ENCODE peak calls at places on chromosomes 13 and 19, in eight cellular contexts. O is breast epithelium, U is cardiac muscle cell, S is body of pancreas, J is endodermal cell, E is heart left ventricle, P is GM12878, Y is heart right ventricle. W is an unnamed sample.

GRCh38 chr19:33736158-33736557 is 60.5 kb upstream of the KCTD15 start:
- DNase-seq in O (no peak), P (no peak), S (no peak), U (no peak), E (no peak), Y (no peak), J (no peak), W (no peak)

GRCh38 chr19:51564791-51565190 is 6.3 kb upstream of the ZNF175 start:
- DNase-seq in E (no peak), J (peak; percentile 55), Y (no peak), S (no peak), U (no peak), O (no peak), P (no peak), W (no peak)

GRCh38 chr19:9847087-9847671 is 12.1 kb downstream of the PIN1 start:
- DNase-seq in O (no peak), E (no peak), S (peak; percentile 35), J (peak; percentile 91), P (no peak), U (peak; percentile 92), Y (no peak), W (peak; percentile 70)

GRCh38 chr19:43640424-43640757 is 741 bp upstream of the CADM4 start:
- DNase-seq in Y (no peak), P (no peak), S (no peak), O (no peak), E (no peak), J (peak; percentile 53), U (no peak), W (no peak)

GRCh38 chr19:15401397-15401710 is 17.4 kb downstream of the AKAP8L start:
- DNase-seq in S (no peak), Y (no peak), U (no peak), P (no peak), E (no peak), O (no peak), J (peak; percentile 36), W (no peak)

GRCh38 chr13:57424379-57424778 is 207.2 kb upstream of the PCDH17 start:
- DNase-seq in E (no peak), O (no peak), S (no peak), J (no peak), Y (no peak), P (no peak), U (no peak), W (no peak)

GRCh38 chr13:60327551-60327950 is 69.5 kb upstream of the TDRD3 start:
- DNase-seq in P (no peak), O (no peak), J (no peak), U (no peak), S (no peak), E (no peak), Y (no peak), W (no peak)

GRCh38 chr13:52651880-52652169 is 811 bp upstream of the SUGT1 start:
- DNase-seq in Y (no peak), O (no peak), P (no peak), U (no peak), E (no peak), S (no peak), J (no peak), W (no peak)

GRCh38 chr19:49565261-49565660 is 15.1 kb downstream of the NOSIP start:
- DNase-seq in J (no peak), S (peak; percentile 64), E (peak; percentile 62), Y (no peak), P (no peak), O (no peak), U (peak; percentile 67), W (no peak)

GRCh38 chr19:16566161-16566560 is 6.1 kb downstream of the SLC35E1 start:
- DNase-seq in E (no peak), S (no peak), J (no peak), O (no peak), P (no peak), U (no peak), Y (no peak), W (no peak)

GRCh38 chr13:20073775-20074174 is 87.1 kb downstream of the GJA3 start:
- DNase-seq in S (no peak), O (no peak), J (no peak), Y (no peak), U (no peak), P (peak; percentile 19), E (no peak), W (no peak)

GRCh38 chr13:27919934-27920676 is at the start of gene PDX1:
- DNase-seq in P (no peak), J (peak; percentile 90), U (no peak), S (peak; percentile 91), Y (peak; percentile 29), E (no peak), O (no peak), W (no peak)

GRCh38 chr19:11737964-11738745 is 591 bp downstream of the ZNF823 start:
- DNase-seq in J (peak; percentile 82), Y (peak; percentile 31), S (peak; percentile 82), P (no peak), E (peak; percentile 18), O (peak; percentile 73), U (peak; percentile 27), W (peak; percentile 66)

GRCh38 chr19:35784401-35785086 is 9.2 kb downstream of the ARHGAP33 start:
- DNase-seq in J (peak; percentile 97), P (no peak), O (no peak), Y (no peak), E (no peak), U (no peak), S (no peak), W (no peak)
- H3K4me3 ChIP-seq in J (no peak overlapping the region), P (no peak overlapping the region), O (no peak overlapping the region), Y (no peak overlapping the region), E (no peak overlapping the region), U (no peak overlapping the region), S (no peak overlapping the region), W (no peak overlapping the region)

DNA sequence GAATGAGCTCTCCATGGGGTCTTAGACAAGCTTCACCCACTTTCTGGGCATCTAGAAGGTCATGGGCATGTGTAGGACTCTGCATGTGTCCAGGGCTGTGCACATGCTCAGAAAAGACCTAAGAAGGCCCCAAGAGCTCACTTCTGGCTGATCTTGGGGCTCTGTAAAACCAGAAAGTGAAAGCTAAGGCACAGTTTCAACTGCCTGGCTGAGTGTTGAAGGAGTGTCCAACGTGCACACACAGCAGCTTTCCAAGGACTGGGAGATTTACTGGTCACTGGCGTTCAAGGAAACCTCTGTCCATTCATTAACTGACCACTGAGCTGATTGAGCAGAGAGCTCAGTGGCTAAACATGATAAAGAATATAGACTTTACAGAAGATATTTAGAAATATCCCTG is 137.9 kb downstream of the KATNAL1 start:
- DNase-seq in P (no peak), S (no peak), Y (no peak), O (no peak), J (no peak), E (no peak), U (no peak), W (no peak)
- H3K27ac ChIP-seq in P (no peak overlapping the region), S (no peak overlapping the region), Y (no peak overlapping the region), O (no peak overlapping the region), J (no peak overlapping the region), E (no peak overlapping the region), U (no peak overlapping the region), W (no peak overlapping the region)

DNA sequence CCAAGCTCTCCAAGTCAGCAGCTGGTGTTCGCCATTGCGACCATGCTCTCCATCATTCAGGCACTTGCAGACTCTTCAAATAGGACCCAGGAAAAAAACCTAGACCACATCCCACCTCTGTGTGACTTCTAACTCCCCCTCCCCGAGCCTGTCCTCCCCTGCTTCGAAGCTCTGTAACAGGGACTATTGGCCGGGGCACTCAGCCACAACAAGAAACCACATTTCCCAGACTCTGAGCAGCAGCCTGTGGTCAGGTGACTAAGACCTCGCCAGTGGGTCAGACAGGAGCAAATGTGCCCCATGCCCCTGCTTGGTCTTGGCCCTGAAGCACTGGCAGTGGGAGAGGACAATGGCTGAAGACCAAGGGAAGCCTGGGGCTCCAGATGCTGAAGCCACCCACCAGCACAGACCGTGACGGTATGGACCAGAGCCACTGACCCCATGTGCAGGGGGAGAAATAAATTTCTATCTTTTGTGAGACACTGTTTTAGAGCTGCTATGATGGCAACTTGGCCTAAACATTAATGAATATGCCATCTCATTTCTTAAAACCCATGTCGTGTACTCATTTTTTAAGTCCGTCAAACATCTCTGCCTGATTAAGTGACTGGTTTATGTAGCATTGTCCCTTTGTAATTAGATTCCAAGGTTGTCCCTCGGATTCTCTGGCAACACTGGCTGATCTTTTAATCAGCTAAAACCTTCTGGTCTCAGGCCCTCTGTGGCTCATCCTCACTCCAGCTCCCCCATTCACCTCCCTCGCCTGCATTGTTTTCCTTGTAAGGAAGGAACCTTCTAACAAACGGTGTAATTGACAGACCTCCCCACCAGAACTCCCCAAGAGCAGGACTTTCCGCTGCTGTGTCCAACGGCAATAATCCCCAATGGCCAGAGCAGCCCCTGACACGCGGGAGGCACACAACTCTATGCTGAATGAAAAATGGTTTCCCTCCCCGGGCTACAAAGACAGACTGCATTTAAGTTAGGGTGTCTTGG is 98.5 kb downstream of the STK24 start:
- DNase-seq in E (no peak), J (peak; percentile 70), Y (no peak), P (peak; percentile 62), U (peak; percentile 33), S (no peak), O (no peak), W (no peak)
- H3K4me1 ChIP-seq in E (peaks cover 87% of the 10 kb centered on the region), J (peaks cover 19% of the 10 kb centered on the region), Y (peaks cover 45% of the 10 kb centered on the region), P (peaks cover 59% of the 10 kb centered on the region), U (peaks cover 71% of the 10 kb centered on the region), S (peaks cover 67% of the 10 kb centered on the region), O (peaks cover 16% of the 10 kb centered on the region), W (peaks cover 79% of the 10 kb centered on the region)

DNA sequence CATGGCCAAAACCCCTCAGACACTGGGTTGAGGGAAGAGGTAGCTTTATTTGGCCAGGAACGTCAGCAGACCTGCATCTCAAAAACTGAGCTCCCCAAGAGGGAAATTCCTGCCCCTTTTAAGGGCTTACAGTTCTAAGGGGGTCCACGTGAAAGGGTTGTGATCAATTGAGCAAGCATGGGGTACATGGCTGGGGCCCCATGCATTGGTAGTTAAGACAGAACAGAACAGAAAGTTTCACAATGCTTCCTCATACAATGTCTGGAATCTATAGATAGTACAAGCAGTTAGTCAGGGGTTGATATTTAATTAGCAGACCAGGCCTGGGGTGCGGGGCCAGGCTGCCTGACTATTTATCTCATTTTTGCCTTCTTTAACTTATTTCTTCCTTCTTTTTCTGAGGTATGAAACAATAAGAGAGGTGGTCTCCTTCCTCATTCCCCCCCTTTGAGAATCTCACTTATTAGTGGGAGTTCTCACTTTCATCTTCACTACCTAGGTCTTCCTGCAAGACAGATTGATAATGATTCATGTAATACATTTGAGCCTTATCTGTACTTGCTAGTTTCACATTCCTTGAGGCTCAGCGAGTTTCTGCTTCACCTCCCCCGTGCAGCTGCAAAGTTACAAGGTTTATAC is 84.8 kb downstream of the SLC25A15 start:
- DNase-seq in U (peak; percentile 7), J (no peak), P (no peak), E (no peak), Y (no peak), S (no peak), O (no peak), W (no peak)
- H3K4me3 ChIP-seq in U (no peak overlapping the region), J (no peak overlapping the region), P (no peak overlapping the region), E (no peak overlapping the region), Y (no peak overlapping the region), S (no peak overlapping the region), O (no peak overlapping the region), W (no peak overlapping the region)

GRCh38 chr19:47503130-47503822 is 11.6 kb downstream of the NAPA start:
- DNase-seq in E (no peak), Y (no peak), P (no peak), J (no peak), O (no peak), S (no peak), U (no peak), W (no peak)
- H3K27ac ChIP-seq in E (no peak overlapping the region), Y (no peak overlapping the region), P (no peak overlapping the region), J (no peak overlapping the region), O (no peak overlapping the region), S (no peak overlapping the region), U (no peak overlapping the region), W (no peak overlapping the region)